ENCODE peak calls at places on chromosomes 13 and 19, in ten cellular contexts. A, M, V, X, F, O, E, W, B and Y are unnamed samples. For H3K4me1, the result is how much of the 10 kb centered on the place peaks cover.

GRCh38 chr19:6801397-6802086 is 29.0 kb downstream of the VAV1 start:
- DNase-seq in A (peak), M (peak), V (peak), X (no peak), F (peak), O (peak), E (peak), W (no peak), B (no peak), Y (peak)

GRCh38 chr13:51380269-51380668 is 40.8 kb downstream of the SERPINE3 start:
- DNase-seq in A (no peak), M (no peak), V (no peak), X (no peak), F (no peak), O (no peak), E (no peak), W (peak), B (no peak), Y (no peak)

GRCh38 chr19:11478167-11479089 is 2.4 kb downstream of the ELAVL3 start:
- DNase-seq in A (no peak), M (no peak), V (no peak), X (no peak), F (no peak), O (no peak), E (no peak), W (no peak), B (no peak), Y (no peak)

GRCh38 chr13:46165485-46166220 is 16.3 kb downstream of the LCP1 start:
- DNase-seq in A (no peak), M (no peak), V (peak), X (no peak), F (no peak), O (no peak), E (no peak), W (peak), B (no peak), Y (peak)

GRCh38 chr19:43639507-43640423 is at the start of gene CADM4:
- DNase-seq in A (peak), M (peak), V (no peak), X (peak), F (peak), O (no peak), E (peak), W (no peak), B (peak), Y (peak)

GRCh38 chr13:109383683-109384082 is 402.7 kb downstream of the IRS2 start:
- DNase-seq in A (no peak), M (no peak), V (no peak), X (peak), F (no peak), O (no peak), E (no peak), W (peak), B (no peak), Y (no peak)

GRCh38 chr13:110000534-110001345 is 214.4 kb upstream of the IRS2 start:
- DNase-seq in A (no peak), M (no peak), V (no peak), X (no peak), F (no peak), O (no peak), E (no peak), W (no peak), B (no peak), Y (no peak)

GRCh38 chr13:97932006-97932405 is 21.5 kb upstream of the IPO5 start:
- DNase-seq in A (no peak), M (no peak), V (no peak), X (no peak), F (no peak), O (no peak), E (no peak), W (no peak), B (no peak), Y (no peak)

GRCh38 chr13:78540424-78540823 is 62.9 kb downstream of the POU4F1 start:
- DNase-seq in A (no peak), M (no peak), V (no peak), X (no peak), F (no peak), O (no peak), E (no peak), W (no peak), B (no peak), Y (no peak)

GRCh38 chr19:13366529-13367143 is 139.6 kb downstream of the CACNA1A start:
- DNase-seq in A (no peak), M (no peak), V (peak), X (no peak), F (no peak), O (no peak), E (no peak), W (peak), B (no peak), Y (no peak)

GRCh38 chr19:5954293-5954692 is 23.6 kb downstream of the RANBP3 start:
- DNase-seq in A (no peak), M (no peak), V (no peak), X (no peak), F (no peak), O (no peak), E (no peak), W (no peak), B (no peak), Y (no peak)

GRCh38 chr19:32407004-32407992 is 1.7 kb downstream of the DPY19L3 start:
- DNase-seq in A (peak), M (peak), V (no peak), X (no peak), F (no peak), O (no peak), E (peak), W (no peak), B (no peak), Y (no peak)

GRCh38 chr19:30450101-30450500 is 77.9 kb downstream of the ZNF536 start:
- DNase-seq in A (peak), M (no peak), V (no peak), X (peak), F (peak), O (no peak), E (peak), W (no peak), B (no peak), Y (no peak)

GRCh38 chr13:98543380-98544104 is 33.4 kb downstream of the STK24 start:
- DNase-seq in A (no peak), M (no peak), V (no peak), X (no peak), F (no peak), O (no peak), E (no peak), W (no peak), B (no peak), Y (no peak)

GRCh38 chr19:46648070-46648960 is 12.3 kb upstream of the GNG8 start:
- DNase-seq in A (no peak), M (no peak), V (no peak), X (no peak), F (no peak), O (no peak), E (no peak), W (no peak), B (no peak), Y (no peak)

GRCh38 chr19:15123900-15124299 is 16.7 kb downstream of the SYDE1 start:
- DNase-seq in A (no peak), M (peak), V (no peak), X (no peak), F (peak), O (no peak), E (peak), W (no peak), B (peak), Y (no peak)

GRCh38 chr13:35549481-35549880 is 73.0 kb upstream of the MAB21L1 start:
- DNase-seq in A (no peak), M (no peak), V (no peak), X (no peak), F (no peak), O (no peak), E (no peak), W (peak), B (no peak), Y (no peak)

GRCh38 chr13:99288069-99288468 is 19.1 kb downstream of the GPR183 start:
- DNase-seq in A (no peak), M (no peak), V (no peak), X (no peak), F (no peak), O (no peak), E (no peak), W (no peak), B (no peak), Y (no peak)

GRCh38 chr13:19927117-19927734 is 31.3 kb upstream of the ZMYM2 start:
- DNase-seq in A (no peak), M (no peak), V (peak), X (peak), F (no peak), O (peak), E (no peak), W (peak), B (no peak), Y (no peak)

GRCh38 chr13:109647046-109647445 is 139.3 kb downstream of the IRS2 start:
- DNase-seq in A (no peak), M (no peak), V (no peak), X (no peak), F (no peak), O (no peak), E (no peak), W (peak), B (no peak), Y (no peak)

GRCh38 chr19:47886010-47886559 is at the start of gene SULT2A1:
- DNase-seq in A (no peak), M (no peak), V (no peak), X (peak), F (no peak), O (no peak), E (peak), W (no peak), B (no peak), Y (no peak)

GRCh38 chr13:78780708-78781107 is 121.8 kb upstream of the OBI1 start:
- DNase-seq in A (no peak), M (no peak), V (no peak), X (no peak), F (no peak), O (no peak), E (no peak), W (no peak), B (no peak), Y (no peak)

GRCh38 chr19:6138066-6138465 is 2.6 kb downstream of the ACSBG2 start:
- DNase-seq in A (no peak), M (no peak), V (no peak), X (peak), F (no peak), O (no peak), E (no peak), W (no peak), B (no peak), Y (no peak)

GRCh38 chr19:22199171-22199570 is 2.4 kb upstream of the ZNF676 start:
- DNase-seq in A (no peak), M (no peak), V (no peak), X (no peak), F (no peak), O (no peak), E (no peak), W (no peak), B (no peak), Y (no peak)

GRCh38 chr19:55437410-55437809 is 5.7 kb downstream of the SHISA7 start:
- DNase-seq in A (no peak), M (peak), V (peak), X (peak), F (peak), O (no peak), E (no peak), W (peak), B (peak), Y (no peak)

GRCh38 chr13:94291631-94292322 is 187.7 kb downstream of the DCT start:
- DNase-seq in A (no peak), M (no peak), V (no peak), X (peak), F (no peak), O (no peak), E (no peak), W (no peak), B (no peak), Y (no peak)

GRCh38 chr13:74153316-74153715 is 19.1 kb upstream of the KLF12 start:
- DNase-seq in A (no peak), M (no peak), V (no peak), X (no peak), F (no peak), O (no peak), E (no peak), W (peak), B (no peak), Y (no peak)

GRCh38 chr13:31978021-31978420 is 53.6 kb upstream of the FRY start:
- DNase-seq in A (no peak), M (no peak), V (no peak), X (no peak), F (no peak), O (no peak), E (no peak), W (peak), B (no peak), Y (no peak)

GRCh38 chr13:49683489-49683888 is 7.8 kb downstream of the EBPL start:
- DNase-seq in A (no peak), M (no peak), V (no peak), X (no peak), F (no peak), O (no peak), E (no peak), W (no peak), B (no peak), Y (no peak)

GRCh38 chr19:4064551-4065260 is 2.0 kb downstream of the ZBTB7A start:
- DNase-seq in A (peak), M (peak), V (no peak), X (peak), F (peak), O (no peak), E (peak), W (no peak), B (no peak), Y (peak)

GRCh38 chr19:6649189-6649588 is 20.8 kb downstream of the TNFSF14 start:
- DNase-seq in A (no peak), M (no peak), V (no peak), X (no peak), F (no peak), O (no peak), E (no peak), W (no peak), B (no peak), Y (no peak)

GRCh38 chr13:98751397-98752110 is 918 bp downstream of the SLC15A1 start:
- DNase-seq in A (no peak), M (peak), V (no peak), X (peak), F (no peak), O (no peak), E (no peak), W (no peak), B (no peak), Y (no peak)

GRCh38 chr13:31160857-31161582 is 684 bp downstream of the HSPH1 start:
- DNase-seq in A (peak), M (peak), V (peak), X (peak), F (peak), O (peak), E (peak), W (peak), B (no peak), Y (peak)

GRCh38 chr19:1027953-1028902 is 1.8 kb downstream of the CNN2 start:
- DNase-seq in A (peak), M (peak), V (peak), X (peak), F (peak), O (no peak), E (peak), W (peak), B (peak), Y (peak)

GRCh38 chr13:40585911-40586471 is 80.5 kb downstream of the FOXO1 start:
- DNase-seq in A (no peak), M (no peak), V (no peak), X (no peak), F (no peak), O (no peak), E (no peak), W (peak), B (no peak), Y (no peak)

GRCh38 chr19:12723643-12724426 is at the start of gene TNPO2:
- DNase-seq in A (peak), M (peak), V (peak), X (peak), F (peak), O (peak), E (peak), W (peak), B (no peak), Y (peak)

GRCh38 chr19:55777528-55777927 is 8.6 kb downstream of the RFPL4AL1 start:
- DNase-seq in A (no peak), M (peak), V (peak), X (no peak), F (no peak), O (no peak), E (no peak), W (no peak), B (no peak), Y (no peak)

GRCh38 chr13:109026266-109026665 is 396.9 kb downstream of the MYO16 start:
- DNase-seq in A (no peak), M (no peak), V (no peak), X (no peak), F (no peak), O (no peak), E (no peak), W (no peak), B (no peak), Y (no peak)

GRCh38 chr13:26992951-26993490 is 178.6 kb downstream of the USP12 start:
- DNase-seq in A (no peak), M (no peak), V (no peak), X (no peak), F (no peak), O (no peak), E (peak), W (no peak), B (no peak), Y (no peak)

GRCh38 chr13:26995159-26995558 is 176.5 kb downstream of the USP12 start:
- DNase-seq in A (no peak), M (no peak), V (no peak), X (no peak), F (no peak), O (no peak), E (no peak), W (no peak), B (no peak), Y (no peak)

GRCh38 chr13:26991508-26992181 is 180.0 kb downstream of the USP12 start:
- DNase-seq in A (no peak), M (peak), V (no peak), X (peak), F (no peak), O (no peak), E (peak), W (no peak), B (no peak), Y (no peak)

GRCh38 chr13:26996965-26997752 is 174.5 kb downstream of the USP12 start:
- DNase-seq in A (no peak), M (no peak), V (no peak), X (no peak), F (no peak), O (no peak), E (peak), W (no peak), B (no peak), Y (no peak)

DNA sequence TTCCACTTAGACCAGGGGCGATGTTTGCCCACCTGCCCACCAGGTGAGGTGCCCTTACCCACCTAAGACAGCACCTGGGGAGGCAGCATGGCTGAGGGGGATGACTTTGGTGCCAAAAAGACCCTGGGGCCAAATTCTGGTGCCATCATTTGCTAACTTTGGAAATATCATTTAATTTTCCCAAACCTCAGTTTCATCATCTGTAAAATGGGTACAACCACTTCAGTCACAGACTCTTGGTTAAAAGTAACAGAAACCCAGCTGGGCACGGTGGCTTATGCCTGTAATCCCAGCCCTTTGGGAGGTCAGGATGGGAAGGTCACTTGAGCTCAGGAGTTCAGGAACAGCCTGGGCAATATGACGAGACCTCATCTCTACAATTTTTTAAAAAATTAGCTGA is 177.8 kb downstream of the USP12 start:
- DNase-seq in A (no peak), M (no peak), V (no peak), X (no peak), F (no peak), O (no peak), E (peak), W (no peak), B (no peak), Y (no peak)
- H3K4me1 ChIP-seq in A (under half), M (under half), V (under half), X (under half), F (under half), O (under half), E (half or more), W (under half), B (under half), Y (under half)

DNA sequence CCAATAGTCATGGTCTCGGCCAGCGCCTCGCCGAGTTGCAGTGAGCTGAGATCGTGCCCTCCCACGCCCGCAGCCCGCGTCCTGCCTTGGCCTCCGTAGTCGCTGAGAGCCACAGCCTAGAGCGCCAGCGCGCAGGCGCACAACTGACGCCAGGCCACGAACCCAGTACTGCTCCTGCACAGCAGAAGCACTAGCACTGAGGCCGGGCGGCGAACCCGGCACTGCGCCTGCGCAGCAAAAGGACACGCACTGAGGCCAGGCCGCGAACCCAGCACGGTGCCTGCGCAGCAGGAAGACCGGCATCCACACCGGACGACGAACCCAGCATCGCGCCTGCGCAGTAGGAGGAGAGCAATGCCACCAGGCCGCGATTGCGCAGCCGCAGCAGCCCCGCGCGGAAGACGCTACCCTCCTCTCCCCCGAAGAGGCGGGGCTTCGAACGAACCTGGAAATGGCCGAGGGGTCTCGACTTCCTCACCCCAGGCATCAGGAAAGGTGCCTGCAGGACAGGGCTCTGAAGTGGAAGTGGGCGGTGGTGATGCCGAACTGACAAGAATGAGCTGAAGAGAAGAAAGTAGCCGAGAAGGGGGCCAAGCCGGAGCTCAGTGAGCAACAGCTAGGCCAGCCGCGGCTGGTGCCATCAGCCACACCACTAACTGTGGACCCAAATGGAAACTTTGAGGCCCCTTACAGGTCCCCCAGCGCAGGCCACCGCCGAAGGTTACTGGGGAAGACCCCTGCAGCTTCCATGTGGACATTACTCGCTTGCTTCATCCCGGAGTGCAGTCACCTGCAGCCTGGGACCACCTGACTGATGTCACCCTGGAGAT is 7.5 kb downstream of the F10 start:
- DNase-seq in A (peak), M (no peak), V (no peak), X (no peak), F (peak), O (no peak), E (no peak), W (no peak), B (peak), Y (no peak)
- H3K4me3 ChIP-seq in A (no peak), M (no peak), V (no peak), X (no peak), F (peak), O (peak), E (peak), W (peak), B (no peak), Y (peak)

GRCh38 chr13:47310376-47310775 is 413.5 kb upstream of the HTR2A start:
- DNase-seq in A (no peak), M (no peak), V (peak), X (peak), F (no peak), O (no peak), E (no peak), W (no peak), B (no peak), Y (no peak)
- H3K27ac ChIP-seq in A (no peak), M (no peak), V (no peak), X (no peak), F (no peak), O (no peak), E (no peak), W (no peak), B (no peak), Y (no peak)

DNA sequence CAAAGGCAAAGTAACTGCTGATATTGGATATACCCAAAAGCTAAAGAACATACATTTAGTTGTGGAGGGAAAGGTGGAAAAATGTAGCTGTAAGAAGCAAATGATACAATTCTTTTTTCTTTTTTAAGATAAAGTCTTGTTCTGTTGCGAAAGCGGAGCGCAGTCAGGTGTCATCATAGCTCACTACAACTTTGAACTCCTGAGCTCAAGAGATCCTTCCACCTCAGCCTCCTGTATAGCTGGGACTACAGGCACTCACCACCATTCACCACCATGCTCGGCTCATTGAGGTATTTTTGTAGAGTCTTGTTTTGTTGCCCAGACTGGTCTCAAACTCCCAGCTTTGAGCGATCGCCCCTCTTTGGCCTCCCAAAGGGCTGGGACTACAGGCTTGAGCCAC is 38.0 kb downstream of the TBC1D4 start:
- DNase-seq in A (no peak), M (no peak), V (no peak), X (no peak), F (no peak), O (no peak), E (no peak), W (no peak), B (no peak), Y (no peak)
- H3K4me1 ChIP-seq in A (under half), M (under half), V (under half), X (under half), F (under half), O (under half), E (under half), W (under half), B (under half), Y (under half)